ENCODE peak calls at places on chromosomes 7 and 10, in five cellular contexts. O, K, T, F and X are unnamed samples.

GRCh38 chr7:8000315-8000941 is 31.8 kb downstream of the GLCCI1 start:
- DNase-seq in O (no peak), K (no peak), T (no peak), F (no peak), X (no peak)

GRCh38 chr7:55309040-55309991 is 55.8 kb upstream of the LANCL2 start:
- DNase-seq in O (no peak), K (no peak), T (no peak), F (no peak), X (no peak)

GRCh38 chr7:150969483-150969874 is 8.6 kb downstream of the KCNH2 start:
- DNase-seq in O (no peak), K (no peak), T (no peak), F (no peak), X (no peak)

GRCh38 chr10:5293691-5294550 is 70.8 kb upstream of the UCN3 start:
- DNase-seq in O (no peak), K (no peak), T (peak), F (no peak), X (no peak)

GRCh38 chr10:88370713-88371112 is 212.4 kb downstream of the RNLS start:
- DNase-seq in O (no peak), K (no peak), T (no peak), F (no peak), X (no peak)

GRCh38 chr7:80682744-80683143 is 44.3 kb downstream of the CD36 start:
- DNase-seq in O (no peak), K (no peak), T (no peak), F (no peak), X (no peak)

GRCh38 chr7:158067219-158067930 is 520.2 kb downstream of the PTPRN2 start:
- DNase-seq in O (no peak), K (no peak), T (no peak), F (no peak), X (no peak)

GRCh38 chr7:16697507-16698199 is 51.7 kb downstream of the BZW2 start:
- DNase-seq in O (no peak), K (peak), T (no peak), F (no peak), X (no peak)

DNA sequence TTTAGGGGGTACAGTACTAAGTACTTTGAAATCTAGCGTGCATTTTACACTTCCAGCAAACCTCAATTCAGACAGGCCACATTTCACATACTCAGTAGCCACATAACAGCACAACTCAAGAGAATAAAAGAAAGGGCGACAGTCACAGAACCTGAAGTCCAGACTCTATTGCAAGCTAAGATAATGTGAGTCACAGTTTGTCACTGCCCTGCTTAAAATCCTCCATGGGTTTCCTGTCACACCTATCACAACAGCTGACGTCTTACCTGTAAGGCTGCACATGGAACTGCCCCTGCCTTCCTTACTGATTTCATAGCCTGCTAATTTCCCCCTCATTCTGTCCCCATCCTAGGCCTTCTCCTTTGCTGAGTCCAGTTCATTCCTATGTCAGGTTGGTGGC is 16.1 kb upstream of the CDK14 start:
- DNase-seq in O (no peak), K (no peak), T (no peak), F (no peak), X (no peak)
- TF ChIP-seq CTCF in O (no peak), K (no peak), T (no peak), F (no peak), X (no peak)

GRCh38 chr7:106279425-106280182 is 5.2 kb downstream of the NAMPT start:
- DNase-seq in O (no peak), K (no peak), T (peak), F (no peak), X (no peak)
- H3K4me3 ChIP-seq in O (no peak), K (no peak), T (peak), F (no peak), X (no peak)

DNA sequence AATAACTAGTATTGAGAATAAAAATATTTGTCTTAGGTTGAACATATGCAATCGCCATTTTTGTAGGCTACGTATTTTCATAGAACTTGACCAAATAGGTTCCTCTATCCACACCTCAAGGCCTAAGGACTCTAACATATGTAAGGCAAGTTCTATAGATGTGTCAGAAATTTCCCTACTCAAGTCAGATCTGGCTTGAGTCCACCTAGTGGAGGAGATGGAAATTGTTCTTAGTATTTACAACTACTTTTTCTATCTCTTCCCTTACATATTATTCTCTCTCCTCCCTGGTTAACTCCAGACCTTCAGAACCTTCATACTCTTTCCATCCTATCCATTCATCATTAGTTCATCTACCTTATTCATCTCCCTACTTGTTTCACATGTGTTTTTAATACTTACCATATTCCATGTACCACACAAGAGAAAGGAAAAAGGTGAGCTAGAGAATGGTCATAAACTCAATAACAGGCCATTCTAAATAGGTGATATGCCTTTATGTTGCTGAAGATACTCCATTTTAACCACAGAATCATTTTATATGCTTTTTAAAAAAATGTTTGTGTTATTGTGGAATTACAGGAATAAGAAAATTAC is 174.5 kb upstream of the HDAC9 start:
- DNase-seq in O (no peak), K (peak), T (peak), F (no peak), X (no peak)
- TF ChIP-seq CTCF in O (peak), K (peak), T (peak), F (peak), X (peak)

DNA sequence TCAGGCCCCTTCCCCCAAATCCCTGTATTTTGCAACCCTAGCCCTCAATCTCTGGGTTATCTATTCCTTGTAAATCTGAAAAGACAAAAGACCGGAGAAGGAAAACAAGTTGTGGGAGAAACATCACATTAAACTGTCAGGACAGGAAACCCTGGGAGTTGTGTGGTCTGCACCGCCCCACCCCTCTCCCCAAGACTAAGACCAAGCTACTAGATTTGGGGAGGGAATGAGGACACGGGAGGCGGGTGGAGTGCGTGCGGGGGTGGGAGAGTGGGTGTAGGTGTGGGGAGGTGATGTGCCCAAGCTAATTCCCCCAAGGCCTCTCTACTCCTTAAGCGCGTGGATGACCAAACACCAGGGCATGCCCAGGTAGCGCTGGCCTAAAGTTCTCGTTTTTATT is 1.3 kb downstream of the JCAD start:
- DNase-seq in O (no peak), K (no peak), T (no peak), F (peak), X (no peak)
- H3K4me3 ChIP-seq in O (peak), K (peak), T (peak), F (peak), X (peak)

GRCh38 chr10:102611514-102612095 is 32.7 kb upstream of the TRIM8 start:
- DNase-seq in O (no peak), K (no peak), T (no peak), F (peak), X (no peak)

GRCh38 chr10:102605712-102606111 is 38.6 kb upstream of the TRIM8 start:
- DNase-seq in O (no peak), K (no peak), T (no peak), F (no peak), X (no peak)

GRCh38 chr10:102604379-102604960 is 39.8 kb upstream of the TRIM8 start:
- DNase-seq in O (peak), K (no peak), T (peak), F (no peak), X (peak)

GRCh38 chr10:102610499-102610898 is 33.8 kb upstream of the TRIM8 start:
- DNase-seq in O (no peak), K (no peak), T (no peak), F (no peak), X (peak)

DNA sequence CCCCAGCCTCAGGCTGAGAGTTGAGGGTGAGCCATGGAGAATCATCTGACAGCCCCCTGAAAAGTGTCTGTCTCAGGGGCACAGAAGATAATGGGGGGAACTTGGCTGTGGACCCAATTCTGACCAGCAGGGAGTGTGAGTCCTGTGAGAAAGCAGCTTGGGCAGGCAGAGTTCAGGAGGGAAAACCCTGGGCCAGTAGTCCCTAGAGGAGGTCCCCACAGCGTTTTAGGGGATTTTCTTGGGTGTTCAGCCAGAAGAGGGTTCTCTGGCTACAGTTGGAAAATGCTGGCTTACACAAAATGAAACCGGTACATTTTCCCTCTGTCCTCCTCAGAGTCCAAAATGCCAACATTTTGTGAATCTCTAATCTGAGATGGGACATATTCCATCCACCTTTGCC is 35.8 kb upstream of the TRIM8 start:
- DNase-seq in O (no peak), K (no peak), T (no peak), F (no peak), X (no peak)
- TF ChIP-seq CTCF in O (no peak), K (no peak), T (no peak), F (no peak), X (no peak)

DNA sequence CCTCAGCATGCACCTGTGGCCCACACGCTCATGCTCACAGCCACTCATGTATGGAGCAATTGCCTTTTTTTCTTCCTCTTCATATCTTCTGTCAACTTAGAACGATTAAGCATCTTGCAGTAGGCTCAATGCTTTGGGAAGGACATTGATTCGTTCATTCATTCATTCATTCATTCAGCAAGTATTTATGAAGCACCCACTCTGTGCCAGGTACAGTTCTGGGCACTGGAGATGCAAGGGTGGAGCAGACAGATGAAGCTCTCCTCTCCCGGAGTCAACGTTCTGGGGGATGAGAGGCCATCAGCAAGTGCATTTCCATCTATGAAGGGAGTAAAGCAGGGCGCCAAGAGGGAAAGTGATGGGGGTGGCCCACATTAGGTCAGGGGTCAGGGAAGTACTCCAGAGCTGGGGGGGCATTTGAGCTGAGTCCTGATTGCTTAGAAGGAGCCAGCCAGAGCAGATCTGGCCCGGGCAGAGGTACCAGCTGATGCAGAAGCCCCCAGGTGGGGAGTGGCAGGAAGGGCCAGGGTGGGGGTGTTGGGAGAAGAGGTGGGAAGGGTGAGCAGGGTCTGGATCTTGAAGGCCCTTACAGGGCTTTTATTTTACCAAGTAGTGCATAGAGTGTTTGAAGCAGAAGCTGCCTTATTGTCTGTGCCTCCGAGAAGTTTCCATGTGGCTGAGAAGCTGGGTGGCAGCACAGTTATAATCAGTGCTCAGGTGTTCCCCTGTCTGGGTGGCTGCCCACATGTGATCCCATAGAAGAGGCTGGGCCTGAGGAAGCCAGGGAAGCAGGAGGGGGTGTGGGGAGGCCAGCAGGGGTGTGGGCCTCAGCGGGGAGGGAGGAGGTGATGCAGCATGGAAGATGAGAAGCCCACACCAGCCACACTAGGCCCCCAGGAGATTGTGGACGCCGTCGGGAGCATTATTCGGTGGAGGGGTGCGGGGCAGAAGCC is 36.2 kb downstream of the CHST3 start:
- DNase-seq in O (no peak), K (no peak), T (no peak), F (no peak), X (no peak)
- H3K4me3 ChIP-seq in O (no peak), K (no peak), T (no peak), F (no peak), X (no peak)

DNA sequence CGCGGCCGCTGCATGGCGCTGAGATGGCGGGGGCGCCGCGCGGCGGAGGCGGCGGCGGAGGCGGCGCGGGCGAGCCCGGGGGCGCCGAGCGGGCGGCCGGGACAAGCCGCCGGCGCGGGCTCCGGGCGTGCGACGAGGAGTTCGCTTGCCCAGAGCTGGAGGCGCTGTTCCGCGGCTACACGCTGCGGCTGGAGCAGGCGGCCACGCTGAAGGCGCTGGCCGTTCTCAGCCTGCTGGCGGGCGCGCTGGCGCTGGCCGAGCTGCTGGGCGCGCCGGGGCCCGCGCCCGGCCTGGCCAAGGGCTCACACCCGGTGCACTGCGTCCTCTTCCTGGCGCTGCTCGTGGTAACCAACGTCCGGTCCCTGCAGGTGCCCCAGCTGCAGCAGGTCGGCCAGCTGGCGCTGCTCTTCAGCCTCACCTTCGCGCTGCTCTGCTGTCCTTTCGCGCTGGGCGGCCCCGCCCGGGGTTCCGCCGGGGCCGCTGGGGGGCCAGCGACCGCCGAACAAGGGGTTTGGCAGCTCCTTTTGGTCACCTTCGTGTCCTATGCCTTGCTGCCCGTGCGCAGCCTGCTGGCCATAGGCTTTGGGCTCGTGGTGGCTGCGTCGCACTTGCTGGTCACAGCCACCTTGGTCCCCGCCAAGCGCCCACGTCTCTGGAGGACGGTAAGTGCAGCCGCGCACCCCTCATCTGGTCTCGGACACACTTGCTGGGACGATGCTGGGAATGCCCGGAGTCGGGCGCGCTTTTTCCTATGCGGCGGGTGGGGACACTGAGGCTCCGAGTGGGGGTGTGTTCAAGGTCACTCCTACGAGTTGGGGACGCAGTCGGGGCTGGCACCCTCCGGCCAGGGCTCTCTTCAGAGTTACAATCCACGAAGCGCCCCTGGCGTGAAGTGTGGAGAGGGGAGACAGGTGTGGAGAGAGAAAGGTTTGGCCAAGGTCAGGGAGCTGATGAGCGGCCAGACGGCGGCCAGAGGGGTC is 643 bp downstream of the ADCY1 start:
- DNase-seq in O (no peak), K (no peak), T (peak), F (no peak), X (no peak)
- TF ChIP-seq CTCF in O (no peak), K (peak), T (peak), F (peak), X (no peak)

GRCh38 chr7:30980751-30981150 is 17.0 kb downstream of the GHRHR start:
- DNase-seq in O (no peak), K (no peak), T (no peak), F (no peak), X (no peak)
- H3K4me3 ChIP-seq in O (no peak), K (no peak), T (no peak), F (no peak), X (no peak)

GRCh38 chr7:137998250-137998649 is 3.6 kb downstream of the CREB3L2 start:
- DNase-seq in O (no peak), K (no peak), T (no peak), F (no peak), X (no peak)

GRCh38 chr7:137999496-138000080 is 2.3 kb downstream of the CREB3L2 start:
- DNase-seq in O (no peak), K (no peak), T (no peak), F (no peak), X (no peak)

GRCh38 chr7:138001529-138002095 is at the start of gene CREB3L2:
- DNase-seq in O (no peak), K (no peak), T (peak), F (peak), X (no peak)

GRCh38 chr7:138002096-138002827 is 376 bp upstream of the CREB3L2 start:
- DNase-seq in O (peak), K (peak), T (peak), F (peak), X (peak)

GRCh38 chr7:138000081-138000701 is 1.7 kb downstream of the CREB3L2 start:
- DNase-seq in O (peak), K (peak), T (peak), F (peak), X (no peak)
- TF ChIP-seq CTCF in O (no peak), K (no peak), T (no peak), F (no peak), X (no peak)